ENCODE peak calls at places on chromosome 13, in eight cellular contexts. U is fibroblast of lung; G is DND-41; A is colonic mucosa; Q is CD8-positive, alpha-beta memory T cell; K is brain microvascular endothelial cell; V is transverse colon; D is spleen. N is an unnamed sample.

GRCh38 chr13:39516140-39516539 is 86.9 kb downstream of the LHFPL6 start:
- DNase-seq in Q (no peak), G (no peak), D (no peak), A (no peak), V (no peak), U (no peak), K (no peak), N (no peak)

GRCh38 chr13:66659291-66660012 is 570.7 kb downstream of the PCDH9 start:
- DNase-seq in D (no peak), A (no peak), U (peak; percentile 18), G (no peak), Q (no peak), V (no peak), K (no peak), N (peak; percentile 15)

GRCh38 chr13:44398606-44399005 is 25.0 kb downstream of the SERP2 start:
- DNase-seq in G (no peak), K (no peak), Q (no peak), V (no peak), D (peak; percentile 7), U (no peak), A (no peak), N (no peak)

GRCh38 chr13:96963786-96964475 is 30.3 kb downstream of the OXGR1 start:
- DNase-seq in K (no peak), Q (no peak), D (no peak), U (no peak), V (no peak), A (no peak), G (no peak), N (no peak)

GRCh38 chr13:99275093-99275469 is 16.9 kb upstream of the GPR18 start:
- DNase-seq in U (peak; percentile 23), V (no peak), Q (peak; percentile 32), G (peak; percentile 67), K (peak; percentile 69), D (no peak), A (no peak), N (peak; percentile 51)

GRCh38 chr13:99277629-99278028 is 19.4 kb upstream of the GPR18 start:
- DNase-seq in U (no peak), G (no peak), K (no peak), A (no peak), Q (no peak), V (no peak), D (no peak), N (no peak)

GRCh38 chr13:36998624-36999041 is 507 bp downstream of the ALG5 start:
- DNase-seq in U (no peak), A (peak; percentile 35), V (peak; percentile 11), G (peak; percentile 42), Q (peak; percentile 3), K (no peak), D (peak; percentile 89), N (no peak)

GRCh38 chr13:25738342-25738771 is 313.5 kb downstream of the SHISA2 start:
- DNase-seq in K (peak; percentile 46), G (peak; percentile 80), V (no peak), D (no peak), A (peak; percentile 30), U (peak; percentile 60), Q (no peak), N (no peak)

GRCh38 chr13:85236431-85236830 is 562.8 kb downstream of the SLITRK6 start:
- DNase-seq in V (no peak), D (no peak), G (no peak), K (peak; percentile 48), U (peak; percentile 66), A (no peak), Q (no peak), N (no peak)

GRCh38 chr13:75372517-75372916 is 109.5 kb downstream of the TBC1D4 start:
- DNase-seq in U (peak; percentile 78), G (peak; percentile 7), A (peak; percentile 32), Q (no peak), K (peak; percentile 48), D (no peak), V (no peak), N (peak; percentile 69)

GRCh38 chr13:74250738-74251190 is 116.6 kb upstream of the KLF12 start:
- DNase-seq in G (no peak), Q (no peak), V (no peak), A (no peak), K (peak; percentile 50), D (no peak), U (peak; percentile 42), N (peak; percentile 53)

GRCh38 chr13:32042567-32042966 is 11.0 kb downstream of the FRY start:
- DNase-seq in V (no peak), G (no peak), D (no peak), K (no peak), Q (no peak), U (no peak), A (no peak), N (no peak)

GRCh38 chr13:95552208-95552538 is 347 bp upstream of the CLDN10 start:
- DNase-seq in U (no peak), Q (no peak), V (no peak), A (no peak), D (no peak), G (no peak), K (no peak), N (no peak)
- H3K4me3 ChIP-seq in U (no peak overlapping the region), Q (no peak overlapping the region), V (no peak overlapping the region), A (no peak overlapping the region), D (no peak overlapping the region), G (no peak overlapping the region), K (peak overlapping the region; percentile 29), N (no peak overlapping the region)

DNA sequence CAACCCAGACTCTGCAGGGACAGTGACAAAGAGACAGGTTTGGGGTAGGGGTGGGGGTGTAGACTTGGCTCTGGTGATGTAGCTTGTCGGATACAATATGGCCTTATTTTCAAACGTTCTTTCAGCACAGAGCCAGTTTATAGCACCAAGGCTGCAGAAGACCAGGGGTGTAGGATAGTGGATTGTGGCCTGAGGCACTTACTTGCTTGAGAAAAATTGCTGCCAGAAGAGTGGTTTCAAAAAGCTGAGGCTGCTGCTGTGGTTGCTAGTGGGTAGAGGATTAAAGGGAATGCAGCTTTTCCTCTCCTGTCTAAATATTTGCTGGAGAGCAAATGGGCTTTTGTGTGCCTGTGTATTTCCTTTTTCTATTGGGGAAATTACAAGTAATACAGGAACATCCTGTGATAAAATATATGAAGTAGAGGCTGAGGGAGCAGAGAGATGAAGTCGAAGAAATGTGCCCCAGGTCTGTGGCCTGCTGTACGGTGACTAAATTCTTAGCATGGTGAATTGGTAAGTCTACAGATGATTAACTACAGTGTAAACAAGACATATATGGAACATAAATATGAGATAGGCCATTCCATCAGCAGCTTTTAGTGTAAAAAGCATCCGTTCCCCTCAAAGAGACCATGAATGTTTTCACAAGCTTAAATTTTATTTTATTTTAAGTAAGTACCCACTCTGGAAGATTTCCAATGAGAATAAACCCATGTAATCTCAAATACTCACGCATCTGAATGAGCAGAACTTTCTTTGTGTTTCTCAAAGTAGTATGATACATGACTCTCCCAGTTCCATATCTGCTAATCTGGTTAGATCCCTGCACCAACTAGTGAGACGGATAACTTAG is 112.9 kb downstream of the LRCH1 start:
- DNase-seq in V (no peak), A (peak; percentile 44), Q (no peak), G (no peak), U (no peak), D (no peak), K (no peak), N (peak; percentile 55)
- H3K4me3 ChIP-seq in V (no peak overlapping the region), A (no peak overlapping the region), Q (no peak overlapping the region), G (no peak overlapping the region), U (no peak overlapping the region), D (no peak overlapping the region), K (no peak overlapping the region), N (no peak overlapping the region)

GRCh38 chr13:105897575-105897974 is 637.9 kb downstream of the EFNB2 start:
- DNase-seq in V (no peak), K (no peak), U (no peak), Q (no peak), A (no peak), G (no peak), D (no peak), N (no peak)
- H3K4me3 ChIP-seq in V (no peak overlapping the region), K (no peak overlapping the region), U (no peak overlapping the region), Q (no peak overlapping the region), A (no peak overlapping the region), G (no peak overlapping the region), D (no peak overlapping the region), N (no peak overlapping the region)

GRCh38 chr13:49996166-49996915 is 501 bp upstream of the TRIM13 start:
- DNase-seq in Q (peak; percentile 84), G (peak; percentile 92), K (peak; percentile 76), D (peak; percentile 98), V (peak; percentile 95), U (peak; percentile 93), A (peak; percentile 93), N (peak; percentile 94)

GRCh38 chr13:49998714-49999624 is 2.1 kb downstream of the TRIM13 start:
- DNase-seq in U (no peak), Q (no peak), D (no peak), K (no peak), V (no peak), A (no peak), G (no peak), N (no peak)

GRCh38 chr13:49996951-49997895 is at the start of gene TRIM13:
- DNase-seq in K (peak; percentile 89), U (peak; percentile 93), Q (peak; percentile 62), A (peak; percentile 90), D (peak; percentile 96), V (peak; percentile 92), G (peak; percentile 88), N (peak; percentile 92)

GRCh38 chr13:49997935-49998334 is 1.1 kb downstream of the TRIM13 start:
- DNase-seq in V (no peak), K (no peak), A (peak; percentile 31), U (peak; percentile 22), Q (no peak), D (no peak), G (no peak), N (peak; percentile 15)

DNA sequence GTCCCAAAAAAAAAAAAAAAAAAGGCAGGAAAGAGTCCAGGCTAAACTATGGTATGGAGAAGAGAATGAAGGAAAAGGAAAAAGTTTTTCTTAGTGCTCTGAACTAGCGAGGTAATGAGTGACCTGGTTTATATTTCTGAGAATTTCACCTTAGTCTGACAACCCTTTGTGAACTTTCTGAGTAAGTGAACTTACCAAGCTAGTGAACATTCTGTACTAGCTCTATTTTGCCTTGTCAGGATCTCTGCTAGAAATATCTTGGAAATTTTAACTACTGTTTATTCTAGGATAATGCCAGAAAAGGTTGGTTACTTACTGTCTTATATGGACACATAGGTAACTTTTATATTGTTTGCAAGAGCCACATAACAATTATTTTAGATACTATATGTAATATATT is 4.4 kb downstream of the TRIM13 start:
- DNase-seq in V (no peak), K (no peak), D (no peak), G (no peak), U (no peak), Q (no peak), A (no peak), N (no peak)
- H3K4me3 ChIP-seq in V (no peak overlapping the region), K (no peak overlapping the region), D (no peak overlapping the region), G (no peak overlapping the region), U (no peak overlapping the region), Q (no peak overlapping the region), A (no peak overlapping the region), N (no peak overlapping the region)

GRCh38 chr13:23902975-23903905 is 5.9 kb upstream of the C1QTNF9B start:
- DNase-seq in A (no peak), U (no peak), Q (no peak), D (no peak), K (no peak), V (no peak), G (no peak), N (no peak)
- H3K4me3 ChIP-seq in A (no peak overlapping the region), U (no peak overlapping the region), Q (no peak overlapping the region), D (peak overlapping the region; percentile 1), K (peak overlapping the region; percentile 32), V (no peak overlapping the region), G (no peak overlapping the region), N (peak overlapping the region; percentile 34)

GRCh38 chr13:112229992-112230872 is 145.9 kb upstream of the SPACA7 start:
- DNase-seq in V (no peak), K (no peak), D (peak; percentile 41), Q (no peak), G (no peak), U (no peak), A (no peak), N (no peak)
- H3K4me3 ChIP-seq in V (no peak overlapping the region), K (no peak overlapping the region), D (no peak overlapping the region), Q (no peak overlapping the region), G (no peak overlapping the region), U (no peak overlapping the region), A (no peak overlapping the region), N (no peak overlapping the region)